ENCODE peak calls at places on chromosomes 2 and 18, in six cellular contexts. V is GM12878, P is K562, C is H1, G is SK-N-SH, Y is HepG2. B is an unnamed sample.

GRCh38 chr2:109193807-109194702 is 65.0 kb downstream of the SH3RF3 start:
- DNase-seq in V (no peak), P (no peak), C (no peak), G (no peak), Y (no peak), B (no peak)

GRCh38 chr2:60262178-60262577 is 291.3 kb downstream of the BCL11A start:
- DNase-seq in V (no peak), P (no peak), C (no peak), G (no peak), Y (no peak), B (no peak)

GRCh38 chr2:111117666-111118454 is 2.9 kb upstream of the BCL2L11 start:
- DNase-seq in V (no peak), P (no peak), C (no peak), G (no peak), Y (no peak), B (no peak)

GRCh38 chr2:143345887-143346612 is 216.8 kb downstream of the ARHGAP15 start:
- DNase-seq in V (no peak), P (no peak), C (no peak), G (no peak), Y (no peak), B (no peak)

GRCh38 chr2:9696731-9697130 is 65.9 kb upstream of the YWHAQ start:
- DNase-seq in V (no peak), P (no peak), C (no peak), G (no peak), Y (no peak), B (no peak)

GRCh38 chr2:196331143-196331542 is 159.8 kb upstream of the STK17B start:
- DNase-seq in V (no peak), P (peak; percentile 60), C (no peak), G (no peak), Y (no peak), B (no peak)

GRCh38 chr18:35610724-35611123 is 29.2 kb downstream of the GALNT1 start:
- DNase-seq in V (no peak), P (no peak), C (no peak), G (no peak), Y (no peak), B (no peak)

GRCh38 chr18:31101148-31102019 is 837 bp downstream of the DSC2 start:
- DNase-seq in V (no peak), P (peak; percentile 80), C (no peak), G (peak; percentile 33), Y (peak; percentile 37), B (peak; percentile 75)

GRCh38 chr2:232838406-232838874 is 31.6 kb upstream of the SNORC start:
- DNase-seq in V (peak; percentile 59), P (peak; percentile 35), C (no peak), G (no peak), Y (peak; percentile 33), B (peak; percentile 81)

GRCh38 chr2:186347472-186347871 is 138.6 kb upstream of the ZC3H15 start:
- DNase-seq in V (no peak), P (no peak), C (no peak), G (peak; percentile 25), Y (no peak), B (no peak)

GRCh38 chr2:67790622-67791021 is 272.2 kb downstream of the C1D start:
- DNase-seq in V (no peak), P (no peak), C (no peak), G (no peak), Y (no peak), B (no peak)

GRCh38 chr2:86297382-86298147 is 39.9 kb downstream of the REEP1 start:
- DNase-seq in V (no peak), P (peak; percentile 20), C (no peak), G (no peak), Y (no peak), B (peak; percentile 32)

GRCh38 chr2:197577446-197577845 is 61.6 kb downstream of the MOB4 start:
- DNase-seq in V (no peak), P (no peak), C (no peak), G (no peak), Y (no peak), B (no peak)

GRCh38 chr2:72936669-72937355 is 19.5 kb downstream of the EMX1 start:
- DNase-seq in V (no peak), P (no peak), C (no peak), G (no peak), Y (no peak), B (no peak)

GRCh38 chr2:72933646-72934151 is 16.4 kb downstream of the EMX1 start:
- DNase-seq in V (no peak), P (no peak), C (no peak), G (no peak), Y (no peak), B (no peak)

GRCh38 chr2:72935611-72935957 is 18.3 kb downstream of the EMX1 start:
- DNase-seq in V (no peak), P (no peak), C (no peak), G (no peak), Y (no peak), B (no peak)

GRCh38 chr2:72933207-72933606 is 15.9 kb downstream of the EMX1 start:
- DNase-seq in V (no peak), P (no peak), C (no peak), G (no peak), Y (no peak), B (no peak)

DNA sequence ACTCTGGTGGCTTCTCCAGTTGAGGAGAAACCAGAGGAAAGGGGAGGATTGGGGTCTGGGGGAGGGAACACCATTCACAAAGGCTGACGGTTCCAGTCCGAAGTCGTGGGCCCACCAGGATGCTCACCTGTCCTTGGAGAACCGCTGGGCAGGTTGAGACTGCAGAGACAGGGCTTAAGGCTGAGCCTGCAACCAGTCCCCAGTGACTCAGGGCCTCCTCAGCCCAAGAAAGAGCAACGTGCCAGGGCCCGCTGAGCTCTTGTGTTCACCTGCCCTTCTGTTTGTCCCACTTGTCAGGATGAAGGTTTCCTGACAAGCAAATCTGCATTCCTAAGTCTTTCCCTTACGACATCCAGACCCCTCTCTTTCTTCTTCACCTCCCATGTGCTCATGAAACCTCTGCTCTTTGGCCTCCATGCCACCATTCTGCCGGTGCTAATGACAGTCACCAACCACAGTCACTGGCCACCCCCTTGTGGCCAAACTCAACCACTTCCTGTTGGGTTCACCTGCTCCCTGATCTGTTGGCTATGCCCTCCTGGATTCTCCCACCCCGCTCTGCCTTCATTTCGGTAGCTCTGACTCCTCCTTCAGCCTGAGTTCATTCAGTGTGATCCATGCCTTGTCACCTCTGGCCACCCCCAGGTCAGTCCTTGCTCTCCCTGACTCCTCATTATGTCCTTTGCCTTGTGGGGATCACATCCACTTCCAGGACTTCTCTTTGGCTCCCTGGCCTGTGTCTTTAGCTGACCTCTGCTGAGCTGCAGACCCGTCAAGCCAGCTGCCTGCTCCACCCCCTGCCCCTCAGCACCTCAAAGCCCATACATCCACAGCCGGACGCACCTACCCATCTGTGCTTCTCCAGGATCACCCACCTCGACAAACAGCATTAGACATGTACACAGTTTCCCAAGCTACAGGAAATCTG is 17.6 kb downstream of the EMX1 start:
- DNase-seq in V (no peak), P (peak; percentile 67), C (no peak), G (no peak), Y (peak; percentile 73), B (no peak)
- TF ChIP-seq GABPA in V (no peak), P (peak; percentile 29), C (no peak), G (no peak), Y (peak; percentile 68), B (no peak)

GRCh38 chr2:14633031-14633430 is 514 bp downstream of the LRATD1 start:
- DNase-seq in V (no peak), P (no peak), C (no peak), G (no peak), Y (no peak), B (no peak)

GRCh38 chr2:14631676-14632075 is 841 bp upstream of the LRATD1 start:
- DNase-seq in V (no peak), P (no peak), C (no peak), G (no peak), Y (no peak), B (no peak)

GRCh38 chr2:14634223-14634884 is 1.8 kb downstream of the LRATD1 start:
- DNase-seq in V (no peak), P (peak; percentile 55), C (peak; percentile 53), G (peak; percentile 94), Y (peak; percentile 11), B (no peak)

GRCh38 chr2:14633451-14634211 is 1.1 kb downstream of the LRATD1 start:
- DNase-seq in V (no peak), P (no peak), C (no peak), G (peak; percentile 44), Y (no peak), B (no peak)

DNA sequence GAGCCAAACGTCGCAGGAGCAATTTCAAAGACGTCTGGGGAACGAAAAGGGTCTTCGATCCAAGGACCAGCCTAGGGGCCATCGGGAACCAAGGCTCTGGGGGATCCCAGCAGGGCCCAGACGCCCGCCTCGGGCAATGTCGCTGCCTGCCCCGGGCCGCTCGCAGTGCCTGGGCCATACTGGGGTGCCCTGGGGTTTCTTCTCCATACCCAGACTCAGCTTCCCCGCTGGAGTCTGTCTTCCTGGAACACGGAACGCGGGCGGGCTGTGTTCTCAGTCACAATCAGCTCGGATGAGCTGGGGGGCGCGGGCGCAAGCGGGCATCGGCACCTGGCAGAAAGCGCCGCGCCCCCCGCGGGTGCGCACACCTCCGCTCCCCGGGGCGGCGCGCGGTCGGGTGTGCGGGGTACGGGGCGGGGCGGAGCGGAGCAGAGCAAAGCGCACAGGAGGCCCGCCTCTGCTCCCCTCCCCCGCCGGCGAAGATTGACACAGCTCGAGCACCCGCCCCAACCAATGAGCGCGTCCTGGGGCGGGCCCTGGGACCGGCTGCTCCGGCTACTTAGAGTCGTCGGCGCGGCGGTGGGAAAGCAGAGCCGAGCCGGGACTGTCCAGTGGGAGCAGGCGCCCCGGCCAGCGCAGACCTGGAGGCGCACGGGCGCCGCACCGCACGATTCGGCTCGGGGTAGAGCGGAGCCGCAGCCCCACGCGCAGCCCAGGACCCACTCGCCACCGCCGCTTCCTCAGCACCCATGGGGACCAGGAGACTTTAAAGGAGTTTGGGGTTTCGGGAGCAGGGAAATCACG is at the start of gene LRATD1:
- DNase-seq in V (no peak), P (peak; percentile 65), C (peak; percentile 61), G (peak; percentile 97), Y (peak; percentile 50), B (no peak)
- H3K27me3 ChIP-seq in V (peaks cover 21% of the 10 kb centered on the region), P (peaks cover 8% of the 10 kb centered on the region), C (peaks cover 61% of the 10 kb centered on the region), G (peaks cover 15% of the 10 kb centered on the region), Y (peaks cover 13% of the 10 kb centered on the region), B (peaks cover 55% of the 10 kb centered on the region)

DNA sequence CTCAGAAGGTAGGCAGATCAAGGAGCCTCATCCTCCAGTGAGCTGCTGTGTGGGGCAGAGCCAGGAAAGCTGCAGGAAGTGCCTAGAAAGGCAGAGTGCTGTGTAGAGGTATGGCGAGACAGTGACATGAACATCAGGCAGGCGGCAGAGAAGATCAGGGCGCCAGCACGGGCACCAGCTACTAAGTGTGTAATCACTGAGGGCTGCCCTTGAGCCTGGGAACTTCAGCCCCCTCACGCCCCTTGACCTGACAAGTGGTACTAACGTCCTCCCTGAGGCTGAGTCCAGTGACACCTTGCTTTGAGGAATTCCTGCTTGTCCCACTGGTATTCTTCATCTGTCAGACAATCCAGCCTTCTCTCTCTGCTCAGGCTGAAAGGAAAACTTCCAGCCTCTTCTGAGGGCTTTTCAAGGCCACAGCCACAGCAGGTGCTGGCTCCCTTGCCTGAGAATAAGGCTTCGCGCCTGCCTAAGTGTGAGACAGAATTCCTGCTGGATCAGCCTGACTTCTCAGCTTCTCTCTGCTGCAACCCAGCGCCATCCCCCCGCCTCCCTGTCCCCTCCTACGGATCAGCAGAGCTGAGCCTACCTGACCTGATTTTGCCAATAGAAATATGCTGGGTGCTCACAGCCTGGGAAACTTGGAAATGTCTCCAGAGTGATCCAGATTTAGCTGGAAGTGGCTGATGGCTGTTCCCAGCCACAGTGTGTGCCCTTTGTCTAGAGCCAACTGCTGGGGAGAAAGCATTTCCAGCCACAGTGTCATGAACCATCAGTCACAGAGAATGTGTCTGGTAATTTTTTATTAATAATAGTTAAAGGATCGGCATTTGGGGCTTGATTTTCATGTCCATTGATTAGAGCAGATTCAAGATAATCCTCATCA is 148.0 kb downstream of the SMAD7 start:
- DNase-seq in V (no peak), P (no peak), C (no peak), G (no peak), Y (no peak), B (no peak)
- TF ChIP-seq GABPA in V (no peak), P (no peak), C (no peak), G (no peak), Y (no peak), B (no peak)

GRCh38 chr2:150046211-150046610 is 441.3 kb downstream of the RND3 start:
- DNase-seq in V (no peak), P (no peak), C (no peak), G (no peak), Y (no peak), B (no peak)
- H3K27me3 ChIP-seq in V (no peaks in the 10 kb centered on the region), P (no peaks in the 10 kb centered on the region), C (no peaks in the 10 kb centered on the region), G (no peaks in the 10 kb centered on the region), Y (no peaks in the 10 kb centered on the region), B (no peaks in the 10 kb centered on the region)